ENCODE peak calls at places on chromosome 1, in five cellular contexts. B is dorsolateral prefrontal cortex, O is tibial artery, P is HFF-Myc, N is transverse colon. T is an unnamed sample.

GRCh38 chr1:156711011-156711817 is 5.8 kb upstream of the CRABP2 start:
- DNase-seq in N (no peak), O (no peak), P (no peak), B (no peak), T (no peak)

GRCh38 chr1:115338457-115338820 is 390 bp upstream of the NGF start:
- DNase-seq in N (no peak), B (no peak), P (no peak), O (no peak), T (no peak)

GRCh38 chr1:240888039-240888786 is 276.3 kb upstream of the GREM2 start:
- DNase-seq in N (peak), B (peak), P (no peak), O (no peak), T (no peak)

GRCh38 chr1:182604128-182604834 is at the start of gene RGS16:
- DNase-seq in N (peak), P (peak), O (peak), B (peak), T (no peak)

GRCh38 chr1:7108251-7108650 is 323.0 kb downstream of the CAMTA1 start:
- DNase-seq in O (no peak), N (no peak), P (no peak), B (no peak), T (no peak)

GRCh38 chr1:247548092-247548491 is 842 bp upstream of the GCSAML start:
- DNase-seq in P (no peak), N (no peak), B (no peak), O (no peak), T (no peak)

GRCh38 chr1:81187636-81188035 is 613.1 kb upstream of the ADGRL2 start:
- DNase-seq in N (no peak), B (no peak), P (no peak), O (no peak), T (no peak)

GRCh38 chr1:156251527-156251926 is 3.7 kb upstream of the PAQR6 start:
- DNase-seq in P (no peak), O (no peak), N (no peak), B (no peak), T (no peak)

GRCh38 chr1:93442276-93442675 is 5.6 kb upstream of the FNBP1L start:
- DNase-seq in N (peak), B (no peak), P (peak), O (no peak), T (peak)

GRCh38 chr1:194929376-194929775 is 1678.9 kb downstream of the KCNT2 start:
- DNase-seq in P (no peak), O (no peak), N (no peak), B (no peak), T (no peak)

GRCh38 chr1:43854473-43854872 is 79.1 kb upstream of the ARTN start:
- DNase-seq in P (no peak), N (no peak), B (no peak), O (no peak), T (no peak)

GRCh38 chr1:30379684-30380624 is 343.4 kb downstream of the MATN1 start:
- DNase-seq in O (peak), P (peak), B (peak), N (peak), T (peak)

GRCh38 chr1:33348676-33349080 is 27.8 kb upstream of the A3GALT2 start:
- DNase-seq in B (no peak), O (no peak), N (no peak), P (no peak), T (no peak)

GRCh38 chr1:234779160-234779538 is 169.2 kb upstream of the IRF2BP2 start:
- DNase-seq in B (no peak), P (no peak), N (no peak), O (no peak), T (no peak)

GRCh38 chr1:15994590-15995351 is 9.3 kb upstream of the SRARP start:
- DNase-seq in N (peak), B (peak), O (peak), P (no peak), T (no peak)

GRCh38 chr1:15272009-15272781 is 25.2 kb downstream of the FHAD1 start:
- DNase-seq in O (peak), N (peak), P (peak), B (peak), T (peak)

GRCh38 chr1:30190481-30191153 is 532.8 kb downstream of the MATN1 start:
- DNase-seq in P (no peak), B (no peak), N (no peak), O (no peak), T (no peak)

GRCh38 chr1:47298025-47298699 is 15.8 kb downstream of the STIL start:
- DNase-seq in B (no peak), P (no peak), O (no peak), N (no peak), T (no peak)

GRCh38 chr1:159951016-159951415 is 3.0 kb downstream of the SLAMF9 start:
- DNase-seq in N (no peak), O (no peak), P (no peak), B (no peak), T (no peak)

GRCh38 chr1:3356827-3357457 is 97.5 kb upstream of the ARHGEF16 start:
- DNase-seq in N (no peak), O (no peak), P (no peak), B (no peak), T (no peak)

GRCh38 chr1:186655877-186656276 is 24.3 kb downstream of the PTGS2 start:
- DNase-seq in P (no peak), B (no peak), O (no peak), N (no peak), T (no peak)

GRCh38 chr1:9589144-9589718 is 520 bp downstream of the TMEM201 start:
- DNase-seq in B (no peak), O (no peak), P (no peak), N (peak), T (no peak)

GRCh38 chr1:208593306-208594006 is 349.3 kb upstream of the PLXNA2 start:
- DNase-seq in P (no peak), O (no peak), B (no peak), N (no peak), T (no peak)

GRCh38 chr1:167797005-167797404 is 75.2 kb downstream of the MPZL1 start:
- DNase-seq in N (peak), B (no peak), P (peak), O (peak), T (peak)

GRCh38 chr1:34844252-34844634 is 15.3 kb downstream of the SMIM12 start:
- DNase-seq in O (no peak), B (no peak), P (no peak), N (no peak), T (no peak)

GRCh38 chr1:147586412-147586811 is 45.1 kb downstream of the BCL9 start:
- DNase-seq in O (no peak), B (no peak), N (no peak), P (no peak), T (no peak)

GRCh38 chr1:61782771-61783170 is 40.5 kb downstream of the PATJ start:
- DNase-seq in B (no peak), N (peak), O (no peak), P (no peak), T (no peak)

DNA sequence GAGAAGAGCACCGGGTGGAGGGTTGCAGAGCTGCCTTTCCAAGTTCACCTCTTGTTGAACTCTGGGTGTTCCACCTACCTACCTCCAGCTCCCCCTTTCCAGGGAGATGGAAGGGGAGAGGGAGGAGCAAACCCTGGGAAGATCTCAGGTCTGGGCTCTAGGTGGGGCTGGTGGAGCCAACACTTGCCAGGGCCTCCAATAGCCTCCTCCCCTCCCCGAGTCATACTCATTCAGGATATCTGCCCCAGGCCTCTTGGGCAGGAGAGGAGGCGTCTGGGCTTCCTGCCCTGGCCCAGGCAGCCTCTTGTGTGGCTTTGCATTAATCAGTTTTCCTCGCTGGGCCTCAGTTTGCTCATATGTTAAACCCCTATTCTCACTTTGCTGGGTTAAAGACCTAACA is 13.4 kb downstream of the RAP1GAP start:
- DNase-seq in P (no peak), B (peak), N (no peak), O (no peak), T (no peak)
- TF ChIP-seq CTCF in P (peak), B (no peak), N (no peak), O (no peak), T (no peak)

DNA sequence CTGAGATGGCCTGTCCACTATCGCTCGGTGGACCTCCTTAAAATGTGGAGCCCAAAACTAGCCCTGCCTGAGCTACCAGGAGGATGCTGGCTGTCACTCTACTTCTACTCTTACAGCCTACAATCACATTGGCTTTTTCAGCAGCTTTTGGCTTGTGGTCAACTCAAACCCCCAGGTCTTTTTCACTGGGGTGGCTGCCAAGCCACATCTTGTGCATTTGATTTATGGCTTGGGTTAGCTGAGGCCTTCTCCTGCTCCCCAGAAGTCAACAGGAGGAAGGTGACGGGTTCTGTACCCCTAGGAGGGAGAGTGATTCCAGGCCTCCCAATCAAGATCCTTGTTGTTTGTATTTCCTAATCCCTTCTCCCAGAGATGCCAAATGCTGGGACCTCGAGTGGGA is 124.3 kb downstream of the LACTBL1 start:
- DNase-seq in N (no peak), O (no peak), P (no peak), B (no peak), T (no peak)
- TF ChIP-seq CTCF in N (no peak), O (no peak), P (no peak), B (no peak), T (no peak)

GRCh38 chr1:226541631-226542622 is 6.6 kb upstream of the STUM start:
- DNase-seq in O (peak), P (no peak), N (peak), B (no peak), T (no peak)

GRCh38 chr1:226535626-226536025 is 12.9 kb upstream of the STUM start:
- DNase-seq in N (no peak), P (no peak), O (no peak), B (no peak), T (no peak)

GRCh38 chr1:226542623-226543103 is 5.9 kb upstream of the STUM start:
- DNase-seq in N (peak), B (no peak), P (no peak), O (peak), T (no peak)

GRCh38 chr1:226545806-226546596 is 2.6 kb upstream of the STUM start:
- DNase-seq in P (no peak), B (no peak), O (no peak), N (peak), T (no peak)

DNA sequence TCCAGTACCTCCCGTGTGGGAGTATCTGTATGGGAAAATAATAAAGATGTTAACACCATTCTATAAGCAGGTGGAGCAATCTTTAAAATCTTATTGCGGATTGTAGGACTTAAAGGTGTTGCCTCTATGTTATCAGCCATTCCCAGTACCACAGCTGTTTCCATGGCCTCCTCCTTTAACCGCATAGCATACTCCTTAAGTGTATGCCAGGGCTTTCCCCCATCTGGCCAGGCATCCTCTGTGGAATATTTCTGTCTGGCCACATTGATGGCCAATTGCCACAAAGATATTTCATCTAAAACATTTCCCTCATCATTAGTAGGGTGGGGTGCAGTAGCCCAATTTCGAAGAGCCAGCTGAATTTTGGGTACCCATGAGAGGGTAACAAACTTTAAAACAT is 7.3 kb upstream of the STUM start:
- DNase-seq in P (no peak), B (no peak), O (no peak), N (no peak), T (no peak)
- TF ChIP-seq CTCF in P (no peak), B (no peak), O (no peak), N (no peak), T (no peak)

GRCh38 chr1:178587975-178588374 is 75.1 kb downstream of the TEX35 start:
- DNase-seq in B (no peak), O (no peak), N (no peak), P (no peak), T (no peak)
- TF ChIP-seq CTCF in B (no peak), O (no peak), N (no peak), P (no peak), T (no peak)

DNA sequence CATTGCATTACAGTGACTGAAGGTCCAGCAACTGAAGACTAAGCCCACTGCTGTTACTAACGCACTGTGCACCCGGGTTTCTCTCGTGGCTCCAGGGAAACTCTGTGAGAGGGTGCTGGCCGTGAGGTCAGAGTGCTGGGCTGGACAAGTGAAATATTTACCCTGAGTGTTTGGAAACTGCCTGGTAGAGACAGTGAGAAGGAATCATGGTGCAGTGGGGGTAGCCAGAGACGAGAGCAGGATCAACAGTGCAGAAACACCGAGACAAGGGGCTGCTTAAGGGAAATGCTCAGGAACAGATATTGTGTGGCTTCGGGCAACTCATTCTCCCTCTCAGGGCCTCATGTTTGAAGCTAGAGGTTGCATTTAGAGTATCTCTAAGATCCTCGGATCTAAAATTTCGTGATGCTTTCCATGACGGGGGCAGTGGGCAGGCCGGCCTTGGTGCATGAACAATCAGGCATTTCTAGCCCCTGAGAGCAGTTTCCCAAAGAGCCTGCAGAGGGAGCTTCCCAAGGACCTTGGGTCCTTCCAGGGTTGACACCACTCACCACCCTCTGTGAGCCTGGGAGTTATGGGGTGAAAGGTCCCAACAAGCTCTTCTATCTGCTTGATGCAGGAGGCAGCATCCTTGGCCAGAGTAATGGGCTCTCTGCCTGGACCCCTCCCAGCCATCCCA is 9.7 kb downstream of the CD2 start:
- DNase-seq in O (no peak), P (no peak), N (peak), B (no peak), T (no peak)
- TF ChIP-seq CTCF in O (no peak), P (peak), N (peak), B (no peak), T (peak)

T was measured in AG09319.